ENCODE peak calls at places on chromosome 1, in ten cellular contexts. F, B, D, V, G, U, M, Q, L and P are unnamed samples.

GRCh38 chr1:25435315-25436103 is 4.8 kb downstream of the MACO1 start:
- DNase-seq in M (no peak), V (peak), Q (no peak), F (no peak), B (no peak), D (no peak), U (no peak), L (no peak), G (no peak), P (no peak)

GRCh38 chr1:173052681-173053196 is 2.0 kb upstream of the TNFSF18 start:
- DNase-seq in Q (no peak), F (peak), D (no peak), M (no peak), B (no peak), V (peak), G (no peak), U (no peak), L (no peak), P (no peak)

GRCh38 chr1:23389846-23390321 is 20.2 kb upstream of the ZNF436 start:
- DNase-seq in M (no peak), B (no peak), L (no peak), Q (no peak), D (no peak), G (no peak), V (no peak), F (no peak), U (no peak), P (no peak)

GRCh38 chr1:223714849-223715709 is 2.7 kb downstream of the CAPN2 start:
- DNase-seq in G (no peak), Q (peak), F (peak), M (peak), U (no peak), L (peak), V (peak), D (no peak), B (no peak), P (no peak)

GRCh38 chr1:44842763-44843655 is at the start of gene PTCH2:
- DNase-seq in M (peak), F (no peak), V (peak), B (peak), U (peak), G (peak), L (peak), D (peak), Q (peak), P (peak)

GRCh38 chr1:156128749-156129682 is 14.5 kb downstream of the LMNA start:
- DNase-seq in V (no peak), U (no peak), B (no peak), M (no peak), G (no peak), D (peak), Q (no peak), F (no peak), L (peak), P (no peak)

GRCh38 chr1:231357831-231358354 is 19.8 kb downstream of the SPRTN start:
- DNase-seq in L (peak), M (peak), V (peak), G (peak), U (peak), B (peak), F (peak), Q (peak), D (peak), P (no peak)

GRCh38 chr1:40855513-40855912 is 6.7 kb downstream of the CITED4 start:
- DNase-seq in D (no peak), M (no peak), L (no peak), G (no peak), V (no peak), F (no peak), U (no peak), Q (no peak), B (no peak), P (no peak)

GRCh38 chr1:204018460-204018859 is 54.5 kb upstream of the SOX13 start:
- DNase-seq in F (no peak), D (no peak), B (no peak), V (no peak), G (no peak), Q (no peak), U (no peak), L (no peak), M (no peak), P (no peak)

GRCh38 chr1:44499306-44499705 is 94.3 kb downstream of the RNF220 start:
- DNase-seq in L (no peak), B (no peak), Q (no peak), M (no peak), D (no peak), V (no peak), F (no peak), U (no peak), G (no peak), P (no peak)

GRCh38 chr1:166489670-166490436 is 323.1 kb upstream of the FAM78B start:
- DNase-seq in G (no peak), B (no peak), V (peak), F (peak), U (peak), M (no peak), L (peak), Q (peak), D (no peak), P (no peak)

GRCh38 chr1:43256675-43257570 is 12.9 kb upstream of the TMEM125 start:
- DNase-seq in M (no peak), V (no peak), U (no peak), Q (no peak), B (no peak), D (no peak), L (peak), F (no peak), G (no peak), P (peak)

GRCh38 chr1:207007352-207008033 is 25.1 kb downstream of the C1orf116 start:
- DNase-seq in M (no peak), V (peak), D (peak), G (no peak), Q (no peak), L (no peak), U (no peak), B (peak), F (peak), P (no peak)

GRCh38 chr1:159924025-159924790 is 1.1 kb downstream of the TAGLN2 start:
- DNase-seq in B (no peak), G (no peak), Q (peak), M (peak), V (peak), D (peak), U (peak), L (peak), F (peak), P (peak)

GRCh38 chr1:20165522-20165951 is 20.4 kb upstream of the UBXN10 start:
- DNase-seq in Q (no peak), B (no peak), U (no peak), V (peak), L (no peak), D (no peak), G (no peak), M (no peak), F (no peak), P (no peak)

GRCh38 chr1:184504012-184504694 is 117.3 kb downstream of the C1orf21 start:
- DNase-seq in V (no peak), M (no peak), L (no peak), Q (no peak), F (no peak), G (no peak), D (no peak), B (no peak), U (no peak), P (no peak)

GRCh38 chr1:36856126-36856525 is 178.2 kb downstream of the GRIK3 start:
- DNase-seq in G (no peak), V (no peak), U (no peak), L (no peak), D (no peak), B (no peak), F (no peak), M (no peak), Q (peak), P (no peak)

GRCh38 chr1:77824083-77824482 is 44.6 kb downstream of the MIGA1 start:
- DNase-seq in F (peak), L (no peak), D (peak), G (no peak), U (no peak), V (peak), B (peak), Q (no peak), M (no peak), P (no peak)

GRCh38 chr1:54124472-54124871 is 28.3 kb downstream of the CDCP2 start:
- DNase-seq in V (peak), D (no peak), U (no peak), Q (peak), G (no peak), F (no peak), B (no peak), L (peak), M (no peak), P (no peak)

GRCh38 chr1:109664671-109665070 is 3.2 kb upstream of the GSTM2 start:
- DNase-seq in G (no peak), U (no peak), L (no peak), B (no peak), F (no peak), D (no peak), Q (no peak), V (peak), M (no peak), P (no peak)